ENCODE peak calls at places on chromosomes 5 and 9, in ten cellular contexts. One of them, this sample, is unnamed.

GRCh38 chr9:127661342-127661741 is 45.4 kb upstream of the CFAP157 start:
- DNase-seq in HCT116: no peak
- DNase-seq in fibroblast of lung: no peak
- DNase-seq in coronary artery: no peak
- DNase-seq in HFF-Myc: no peak
- DNase-seq in CD8-positive, alpha-beta T cell: no peak
- DNase-seq in BE2C: peak; percentile 63
- DNase-seq in psoas muscle: no peak
- DNase-seq in lung: no peak
- DNase-seq in brain microvascular endothelial cell: no peak
- DNase-seq in this sample: no peak

GRCh38 chr5:10808347-10809212 is 47.5 kb upstream of the DAP start:
- DNase-seq in HCT116: no peak
- DNase-seq in fibroblast of lung: no peak
- DNase-seq in coronary artery: no peak
- DNase-seq in HFF-Myc: no peak
- DNase-seq in CD8-positive, alpha-beta T cell: no peak
- DNase-seq in BE2C: no peak
- DNase-seq in psoas muscle: no peak
- DNase-seq in lung: no peak
- DNase-seq in brain microvascular endothelial cell: no peak
- DNase-seq in this sample: no peak

GRCh38 chr9:121638901-121639592 is 12.4 kb upstream of the DAB2IP start:
- DNase-seq in HCT116: no peak
- DNase-seq in fibroblast of lung: no peak
- DNase-seq in coronary artery: no peak
- DNase-seq in HFF-Myc: no peak
- DNase-seq in CD8-positive, alpha-beta T cell: no peak
- DNase-seq in BE2C: no peak
- DNase-seq in psoas muscle: no peak
- DNase-seq in lung: no peak
- DNase-seq in brain microvascular endothelial cell: no peak
- DNase-seq in this sample: no peak

GRCh38 chr5:171755354-171755821 is 30.2 kb upstream of the SMIM23 start:
- DNase-seq in HCT116: no peak
- DNase-seq in fibroblast of lung: peak; percentile 51
- DNase-seq in coronary artery: no peak
- DNase-seq in HFF-Myc: no peak
- DNase-seq in CD8-positive, alpha-beta T cell: no peak
- DNase-seq in BE2C: no peak
- DNase-seq in psoas muscle: no peak
- DNase-seq in lung: no peak
- DNase-seq in brain microvascular endothelial cell: no peak
- DNase-seq in this sample: no peak

GRCh38 chr9:13628526-13628925 is 349.0 kb upstream of the MPDZ start:
- DNase-seq in HCT116: no peak
- DNase-seq in fibroblast of lung: peak; percentile 21
- DNase-seq in coronary artery: no peak
- DNase-seq in HFF-Myc: no peak
- DNase-seq in CD8-positive, alpha-beta T cell: no peak
- DNase-seq in BE2C: no peak
- DNase-seq in psoas muscle: no peak
- DNase-seq in lung: no peak
- DNase-seq in brain microvascular endothelial cell: no peak
- DNase-seq in this sample: no peak

GRCh38 chr9:6819112-6819511 is 61.3 kb downstream of the KDM4C start:
- DNase-seq in HCT116: no peak
- DNase-seq in fibroblast of lung: no peak
- DNase-seq in coronary artery: no peak
- DNase-seq in HFF-Myc: no peak
- DNase-seq in CD8-positive, alpha-beta T cell: no peak
- DNase-seq in BE2C: no peak
- DNase-seq in psoas muscle: no peak
- DNase-seq in lung: no peak
- DNase-seq in brain microvascular endothelial cell: no peak
- DNase-seq in this sample: no peak

GRCh38 chr9:124794902-124795491 is 18.1 kb downstream of the OLFML2A start:
- DNase-seq in HCT116: peak; percentile 51
- DNase-seq in fibroblast of lung: no peak
- DNase-seq in coronary artery: peak; percentile 63
- DNase-seq in HFF-Myc: no peak
- DNase-seq in CD8-positive, alpha-beta T cell: no peak
- DNase-seq in BE2C: no peak
- DNase-seq in psoas muscle: no peak
- DNase-seq in lung: no peak
- DNase-seq in brain microvascular endothelial cell: no peak
- DNase-seq in this sample: no peak

GRCh38 chr9:9881692-9882091 is 731.1 kb downstream of the PTPRD start:
- DNase-seq in HCT116: no peak
- DNase-seq in fibroblast of lung: no peak
- DNase-seq in coronary artery: no peak
- DNase-seq in HFF-Myc: no peak
- DNase-seq in CD8-positive, alpha-beta T cell: no peak
- DNase-seq in BE2C: no peak
- DNase-seq in psoas muscle: no peak
- DNase-seq in lung: no peak
- DNase-seq in brain microvascular endothelial cell: no peak
- DNase-seq in this sample: no peak

GRCh38 chr9:111287127-111287526 is 42.9 kb downstream of the OR2K2 start:
- DNase-seq in HCT116: peak; percentile 7
- DNase-seq in fibroblast of lung: peak; percentile 88
- DNase-seq in coronary artery: no peak
- DNase-seq in HFF-Myc: no peak
- DNase-seq in CD8-positive, alpha-beta T cell: no peak
- DNase-seq in BE2C: no peak
- DNase-seq in psoas muscle: no peak
- DNase-seq in lung: no peak
- DNase-seq in brain microvascular endothelial cell: peak; percentile 68
- DNase-seq in this sample: no peak

GRCh38 chr9:4298255-4299005 is 1.4 kb downstream of the GLIS3 start:
- DNase-seq in HCT116: no peak
- DNase-seq in fibroblast of lung: peak; percentile 39
- DNase-seq in coronary artery: peak; percentile 85
- DNase-seq in HFF-Myc: no peak
- DNase-seq in CD8-positive, alpha-beta T cell: no peak
- DNase-seq in BE2C: no peak
- DNase-seq in psoas muscle: peak; percentile 35
- DNase-seq in lung: peak; percentile 47
- DNase-seq in brain microvascular endothelial cell: no peak
- DNase-seq in this sample: no peak

GRCh38 chr9:108809269-108809668 is 46.5 kb downstream of the ACTL7B start:
- DNase-seq in HCT116: no peak
- DNase-seq in fibroblast of lung: no peak
- DNase-seq in coronary artery: no peak
- DNase-seq in HFF-Myc: no peak
- DNase-seq in CD8-positive, alpha-beta T cell: no peak
- DNase-seq in BE2C: no peak
- DNase-seq in psoas muscle: no peak
- DNase-seq in lung: no peak
- DNase-seq in brain microvascular endothelial cell: no peak
- DNase-seq in this sample: no peak

GRCh38 chr9:3873818-3874217 is 348.0 kb upstream of the RFX3 start:
- DNase-seq in HCT116: no peak
- DNase-seq in fibroblast of lung: peak; percentile 60
- DNase-seq in coronary artery: no peak
- DNase-seq in HFF-Myc: no peak
- DNase-seq in CD8-positive, alpha-beta T cell: no peak
- DNase-seq in BE2C: no peak
- DNase-seq in psoas muscle: no peak
- DNase-seq in lung: no peak
- DNase-seq in brain microvascular endothelial cell: no peak
- DNase-seq in this sample: no peak

GRCh38 chr5:91381134-91381773 is 1.9 kb downstream of the ARRDC3 start:
- DNase-seq in HCT116: no peak
- DNase-seq in fibroblast of lung: no peak
- DNase-seq in coronary artery: no peak
- DNase-seq in HFF-Myc: no peak
- DNase-seq in CD8-positive, alpha-beta T cell: no peak
- DNase-seq in BE2C: no peak
- DNase-seq in psoas muscle: no peak
- DNase-seq in lung: no peak
- DNase-seq in brain microvascular endothelial cell: no peak
- DNase-seq in this sample: no peak

GRCh38 chr5:127979475-127979874 is 104.1 kb upstream of the SLC12A2 start:
- DNase-seq in HCT116: no peak
- DNase-seq in fibroblast of lung: no peak
- DNase-seq in coronary artery: no peak
- DNase-seq in HFF-Myc: no peak
- DNase-seq in CD8-positive, alpha-beta T cell: no peak
- DNase-seq in BE2C: no peak
- DNase-seq in psoas muscle: no peak
- DNase-seq in lung: no peak
- DNase-seq in brain microvascular endothelial cell: no peak
- DNase-seq in this sample: no peak

DNA sequence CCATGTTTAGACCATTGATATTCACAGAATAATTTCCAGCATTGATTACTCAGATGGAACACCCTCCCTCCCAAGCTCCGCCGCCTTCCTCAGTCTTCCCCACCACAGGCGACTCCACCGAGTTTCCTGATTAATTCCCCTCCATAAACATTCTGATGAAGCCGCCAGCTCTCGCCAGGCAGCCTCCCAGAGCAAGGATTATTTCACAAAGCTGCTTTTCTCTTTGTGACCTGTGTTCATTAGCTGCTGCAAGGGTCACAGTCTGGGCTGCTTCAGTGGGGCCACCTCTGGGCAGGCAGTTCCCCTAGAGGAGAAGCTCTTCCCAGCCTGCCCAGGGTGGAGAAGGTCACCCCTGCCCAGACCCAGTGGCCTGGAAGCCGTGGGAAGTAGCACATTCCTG is 58.3 kb upstream of the RAPGEF1 start:
- DNase-seq in HCT116: no peak
- DNase-seq in fibroblast of lung: no peak
- DNase-seq in coronary artery: no peak
- DNase-seq in HFF-Myc: no peak
- DNase-seq in CD8-positive, alpha-beta T cell: no peak
- DNase-seq in BE2C: no peak
- DNase-seq in psoas muscle: no peak
- DNase-seq in lung: no peak
- DNase-seq in brain microvascular endothelial cell: no peak
- DNase-seq in this sample: no peak
- TF ChIP-seq CTCF in HCT116: no peak
- TF ChIP-seq CTCF in fibroblast of lung: no peak
- TF ChIP-seq CTCF in coronary artery: no peak
- TF ChIP-seq CTCF in HFF-Myc: no peak
- TF ChIP-seq CTCF in CD8-positive, alpha-beta T cell: no peak
- TF ChIP-seq CTCF in BE2C: no peak
- TF ChIP-seq CTCF in psoas muscle: no peak
- TF ChIP-seq CTCF in lung: no peak
- TF ChIP-seq CTCF in brain microvascular endothelial cell: no peak
- TF ChIP-seq CTCF in this sample: no peak

DNA sequence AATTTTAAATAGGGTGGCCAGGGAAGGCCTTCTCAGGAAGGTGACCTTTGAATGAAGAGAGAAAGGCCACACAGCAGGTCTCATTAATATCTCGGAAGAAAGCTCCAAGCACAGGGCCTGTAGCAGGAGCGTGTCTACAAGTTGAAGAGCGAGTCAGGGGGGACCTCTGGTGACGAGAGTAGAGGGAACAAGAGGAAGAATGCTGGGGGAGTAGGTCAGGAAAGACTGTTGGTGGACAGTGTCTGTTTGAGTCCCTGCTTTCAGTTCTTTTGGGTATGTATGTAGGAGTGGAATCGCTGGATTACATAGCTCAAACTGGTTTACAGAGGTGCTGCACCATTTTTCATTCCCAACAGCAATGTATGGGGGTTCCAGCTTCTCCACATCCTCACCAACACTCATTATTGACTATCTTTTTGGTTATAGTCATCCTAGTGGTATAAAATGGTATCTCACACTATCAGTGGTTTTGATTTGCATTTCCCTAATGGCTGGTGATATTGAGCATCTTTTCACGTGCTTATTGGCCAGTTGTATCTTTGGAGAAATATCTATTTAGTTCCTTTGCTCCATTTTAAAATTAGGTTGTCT is 55.8 kb downstream of the NUP214 start:
- DNase-seq in HCT116: no peak
- DNase-seq in fibroblast of lung: no peak
- DNase-seq in coronary artery: no peak
- DNase-seq in HFF-Myc: no peak
- DNase-seq in CD8-positive, alpha-beta T cell: no peak
- DNase-seq in BE2C: no peak
- DNase-seq in psoas muscle: no peak
- DNase-seq in lung: no peak
- DNase-seq in brain microvascular endothelial cell: no peak
- DNase-seq in this sample: no peak
- TF ChIP-seq CTCF in HCT116: peak; percentile 25
- TF ChIP-seq CTCF in fibroblast of lung: no peak
- TF ChIP-seq CTCF in coronary artery: no peak
- TF ChIP-seq CTCF in HFF-Myc: no peak
- TF ChIP-seq CTCF in CD8-positive, alpha-beta T cell: peak; percentile 39
- TF ChIP-seq CTCF in BE2C: peak; percentile 35
- TF ChIP-seq CTCF in psoas muscle: no peak
- TF ChIP-seq CTCF in lung: no peak
- TF ChIP-seq CTCF in brain microvascular endothelial cell: peak; percentile 21
- TF ChIP-seq CTCF in this sample: peak; percentile 65

DNA sequence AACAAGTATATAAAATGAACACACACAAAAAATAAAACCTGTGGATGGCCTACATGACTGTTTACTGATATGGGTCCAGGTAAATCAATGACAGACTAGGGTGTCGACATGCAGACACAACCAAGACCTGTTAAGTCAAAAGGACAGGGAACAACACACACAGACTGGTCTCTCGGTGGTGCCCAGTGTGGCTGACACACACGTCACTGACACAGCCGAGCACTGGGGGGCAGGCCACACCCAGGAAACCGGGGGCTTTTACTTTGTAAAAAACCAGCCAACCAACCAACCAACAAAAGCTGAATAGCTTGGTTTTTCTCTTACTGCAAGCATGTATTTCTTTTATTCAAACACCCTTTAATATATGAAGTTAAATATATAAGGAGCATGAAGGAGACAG is 5.0 kb downstream of the FAM163B start:
- DNase-seq in HCT116: no peak
- DNase-seq in fibroblast of lung: no peak
- DNase-seq in coronary artery: no peak
- DNase-seq in HFF-Myc: no peak
- DNase-seq in CD8-positive, alpha-beta T cell: no peak
- DNase-seq in BE2C: peak; percentile 53
- DNase-seq in psoas muscle: no peak
- DNase-seq in lung: no peak
- DNase-seq in brain microvascular endothelial cell: peak; percentile 4
- DNase-seq in this sample: no peak
- TF ChIP-seq CTCF in HCT116: no peak
- TF ChIP-seq CTCF in fibroblast of lung: no peak
- TF ChIP-seq CTCF in coronary artery: no peak
- TF ChIP-seq CTCF in HFF-Myc: no peak
- TF ChIP-seq CTCF in CD8-positive, alpha-beta T cell: peak; percentile 52
- TF ChIP-seq CTCF in BE2C: peak; percentile 29
- TF ChIP-seq CTCF in psoas muscle: no peak
- TF ChIP-seq CTCF in lung: no peak
- TF ChIP-seq CTCF in brain microvascular endothelial cell: peak; percentile 34
- TF ChIP-seq CTCF in this sample: peak; percentile 32

DNA sequence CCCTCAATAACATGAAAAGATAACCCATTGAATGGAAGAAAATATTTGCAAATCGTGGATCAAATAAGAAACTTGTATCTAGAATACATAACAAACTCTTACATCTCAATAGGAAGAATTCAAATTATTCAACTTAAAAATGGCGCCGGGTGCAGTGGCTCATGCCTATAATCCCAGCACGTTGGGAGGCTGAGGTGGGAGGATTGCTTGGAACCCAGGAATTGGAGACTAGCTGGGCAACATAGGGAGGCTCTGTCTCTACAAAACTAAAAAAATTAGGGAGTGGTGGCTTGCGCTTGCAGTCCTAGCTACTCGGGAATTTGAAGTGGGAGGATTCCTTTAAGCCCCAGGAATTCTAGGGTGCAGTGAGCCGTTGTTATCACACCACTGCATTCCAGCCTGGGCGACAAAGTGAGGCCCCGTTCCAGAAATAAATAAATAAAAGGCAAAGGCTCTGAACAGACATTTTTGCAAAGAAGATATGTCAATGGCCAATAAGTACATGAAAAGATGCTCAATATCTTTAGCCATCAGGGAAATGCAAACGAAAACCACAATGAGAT is 21.5 kb upstream of the TBC1D2 start:
- DNase-seq in HCT116: no peak
- DNase-seq in fibroblast of lung: no peak
- DNase-seq in coronary artery: no peak
- DNase-seq in HFF-Myc: no peak
- DNase-seq in CD8-positive, alpha-beta T cell: no peak
- DNase-seq in BE2C: no peak
- DNase-seq in psoas muscle: no peak
- DNase-seq in lung: no peak
- DNase-seq in brain microvascular endothelial cell: no peak
- DNase-seq in this sample: no peak
- TF ChIP-seq CTCF in HCT116: no peak
- TF ChIP-seq CTCF in fibroblast of lung: no peak
- TF ChIP-seq CTCF in coronary artery: no peak
- TF ChIP-seq CTCF in HFF-Myc: no peak
- TF ChIP-seq CTCF in CD8-positive, alpha-beta T cell: no peak
- TF ChIP-seq CTCF in BE2C: no peak
- TF ChIP-seq CTCF in psoas muscle: no peak
- TF ChIP-seq CTCF in lung: no peak
- TF ChIP-seq CTCF in brain microvascular endothelial cell: no peak
- TF ChIP-seq CTCF in this sample: no peak

This sample was measured in type B pancreatic cell.